ENCODE peak calls at places on chromosomes 6 and 20, in ten cellular contexts. One of them, this sample, is unnamed.

GRCh38 chr20:62320581-62321354 is 18.0 kb downstream of the ADRM1 start:
- DNase-seq in stimulated activated CD8-positive, alpha-beta memory T cell treated with anti-CD3 and anti-CD28 coated beads, Interleukin-7, amount 100 ng/mL, for 24 hours: no peak
- DNase-seq in left cardiac atrium: no peak
- DNase-seq in upper lobe of right lung: no peak
- DNase-seq in endothelial cell: no peak
- DNase-seq in OCI-LY7: peak
- DNase-seq in nephron progenitor cell: peak
- DNase-seq in substantia nigra: no peak
- DNase-seq in non-pigmented ciliary epithelial cell: no peak
- DNase-seq in breast epithelium: no peak
- DNase-seq in this sample: no peak

GRCh38 chr20:50794181-50794845 is 548 bp upstream of the BCAS4 start:
- DNase-seq in OCI-LY7: peak
- DNase-seq in endothelial cell: no peak
- DNase-seq in breast epithelium: no peak
- DNase-seq in left cardiac atrium: peak
- DNase-seq in non-pigmented ciliary epithelial cell: no peak
- DNase-seq in substantia nigra: peak
- DNase-seq in stimulated activated CD8-positive, alpha-beta memory T cell treated with anti-CD3 and anti-CD28 coated beads, Interleukin-7, amount 100 ng/mL, for 24 hours: no peak
- DNase-seq in nephron progenitor cell: no peak
- DNase-seq in upper lobe of right lung: no peak
- DNase-seq in this sample: no peak

GRCh38 chr6:158543606-158544185 is 16.2 kb upstream of the TMEM181 start:
- DNase-seq in nephron progenitor cell: no peak
- DNase-seq in breast epithelium: no peak
- DNase-seq in left cardiac atrium: no peak
- DNase-seq in upper lobe of right lung: peak
- DNase-seq in stimulated activated CD8-positive, alpha-beta memory T cell treated with anti-CD3 and anti-CD28 coated beads, Interleukin-7, amount 100 ng/mL, for 24 hours: no peak
- DNase-seq in OCI-LY7: no peak
- DNase-seq in non-pigmented ciliary epithelial cell: no peak
- DNase-seq in substantia nigra: no peak
- DNase-seq in endothelial cell: no peak
- DNase-seq in this sample: no peak

GRCh38 chr20:3313681-3314080 is 74.7 kb upstream of the SLC4A11 start:
- DNase-seq in OCI-LY7: no peak
- DNase-seq in endothelial cell: no peak
- DNase-seq in breast epithelium: no peak
- DNase-seq in nephron progenitor cell: no peak
- DNase-seq in upper lobe of right lung: no peak
- DNase-seq in left cardiac atrium: no peak
- DNase-seq in non-pigmented ciliary epithelial cell: no peak
- DNase-seq in stimulated activated CD8-positive, alpha-beta memory T cell treated with anti-CD3 and anti-CD28 coated beads, Interleukin-7, amount 100 ng/mL, for 24 hours: no peak
- DNase-seq in substantia nigra: no peak
- DNase-seq in this sample: no peak

GRCh38 chr6:98946877-98947410 is 802 bp downstream of the FBXL4 start:
- DNase-seq in OCI-LY7: peak
- DNase-seq in non-pigmented ciliary epithelial cell: no peak
- DNase-seq in upper lobe of right lung: peak
- DNase-seq in endothelial cell: no peak
- DNase-seq in nephron progenitor cell: no peak
- DNase-seq in stimulated activated CD8-positive, alpha-beta memory T cell treated with anti-CD3 and anti-CD28 coated beads, Interleukin-7, amount 100 ng/mL, for 24 hours: no peak
- DNase-seq in substantia nigra: no peak
- DNase-seq in left cardiac atrium: peak
- DNase-seq in breast epithelium: peak
- DNase-seq in this sample: peak

GRCh38 chr6:13286185-13286584 is 42.2 kb downstream of the TBC1D7 start:
- DNase-seq in substantia nigra: no peak
- DNase-seq in nephron progenitor cell: no peak
- DNase-seq in non-pigmented ciliary epithelial cell: no peak
- DNase-seq in left cardiac atrium: no peak
- DNase-seq in endothelial cell: no peak
- DNase-seq in breast epithelium: no peak
- DNase-seq in upper lobe of right lung: no peak
- DNase-seq in stimulated activated CD8-positive, alpha-beta memory T cell treated with anti-CD3 and anti-CD28 coated beads, Interleukin-7, amount 100 ng/mL, for 24 hours: no peak
- DNase-seq in OCI-LY7: peak
- DNase-seq in this sample: no peak

GRCh38 chr6:28927856-28928255 is 4.1 kb upstream of the TRIM27 start:
- DNase-seq in nephron progenitor cell: no peak
- DNase-seq in substantia nigra: no peak
- DNase-seq in OCI-LY7: no peak
- DNase-seq in non-pigmented ciliary epithelial cell: no peak
- DNase-seq in endothelial cell: no peak
- DNase-seq in upper lobe of right lung: no peak
- DNase-seq in left cardiac atrium: no peak
- DNase-seq in breast epithelium: no peak
- DNase-seq in stimulated activated CD8-positive, alpha-beta memory T cell treated with anti-CD3 and anti-CD28 coated beads, Interleukin-7, amount 100 ng/mL, for 24 hours: no peak
- DNase-seq in this sample: no peak

GRCh38 chr20:33334111-33334510 is 51.1 kb downstream of the BPIFB1 start:
- DNase-seq in stimulated activated CD8-positive, alpha-beta memory T cell treated with anti-CD3 and anti-CD28 coated beads, Interleukin-7, amount 100 ng/mL, for 24 hours: no peak
- DNase-seq in breast epithelium: no peak
- DNase-seq in upper lobe of right lung: no peak
- DNase-seq in left cardiac atrium: no peak
- DNase-seq in nephron progenitor cell: no peak
- DNase-seq in endothelial cell: no peak
- DNase-seq in non-pigmented ciliary epithelial cell: no peak
- DNase-seq in substantia nigra: no peak
- DNase-seq in OCI-LY7: no peak
- DNase-seq in this sample: no peak

GRCh38 chr20:5552154-5552553 is 198.0 kb upstream of the SHLD1 start:
- DNase-seq in OCI-LY7: no peak
- DNase-seq in left cardiac atrium: no peak
- DNase-seq in endothelial cell: no peak
- DNase-seq in nephron progenitor cell: no peak
- DNase-seq in stimulated activated CD8-positive, alpha-beta memory T cell treated with anti-CD3 and anti-CD28 coated beads, Interleukin-7, amount 100 ng/mL, for 24 hours: no peak
- DNase-seq in breast epithelium: no peak
- DNase-seq in substantia nigra: no peak
- DNase-seq in non-pigmented ciliary epithelial cell: no peak
- DNase-seq in upper lobe of right lung: no peak
- DNase-seq in this sample: no peak

GRCh38 chr6:23454090-23454998 is 671.7 kb upstream of the NRSN1 start:
- DNase-seq in endothelial cell: no peak
- DNase-seq in left cardiac atrium: no peak
- DNase-seq in OCI-LY7: no peak
- DNase-seq in substantia nigra: no peak
- DNase-seq in stimulated activated CD8-positive, alpha-beta memory T cell treated with anti-CD3 and anti-CD28 coated beads, Interleukin-7, amount 100 ng/mL, for 24 hours: no peak
- DNase-seq in upper lobe of right lung: no peak
- DNase-seq in nephron progenitor cell: no peak
- DNase-seq in non-pigmented ciliary epithelial cell: peak
- DNase-seq in breast epithelium: no peak
- DNase-seq in this sample: no peak

GRCh38 chr6:164021589-164022290 is 607.2 kb downstream of the QKI start:
- DNase-seq in left cardiac atrium: no peak
- DNase-seq in substantia nigra: no peak
- DNase-seq in non-pigmented ciliary epithelial cell: no peak
- DNase-seq in endothelial cell: no peak
- DNase-seq in OCI-LY7: no peak
- DNase-seq in nephron progenitor cell: no peak
- DNase-seq in upper lobe of right lung: no peak
- DNase-seq in stimulated activated CD8-positive, alpha-beta memory T cell treated with anti-CD3 and anti-CD28 coated beads, Interleukin-7, amount 100 ng/mL, for 24 hours: no peak
- DNase-seq in breast epithelium: no peak
- DNase-seq in this sample: no peak